ENCODE peak calls at places on chromosomes 3 and 15, in four cellular contexts. S is HEK293T, M is K562, T is HepG2. F is an unnamed sample.

GRCh38 chr15:58805095-58805494 is 34.0 kb downstream of the MINDY2 start:
- DNase-seq in S (no peak), M (no peak), T (no peak), F (no peak)

GRCh38 chr15:48336940-48337339 is 5.7 kb downstream of the DUT start:
- DNase-seq in S (no peak), M (peak), T (peak), F (peak)

GRCh38 chr3:51953445-51953844 is 1.7 kb upstream of the GPR62 start:
- DNase-seq in S (no peak), M (no peak), T (no peak), F (no peak)

GRCh38 chr15:99495430-99496301 is 70.1 kb upstream of the MEF2A start:
- DNase-seq in S (no peak), M (no peak), T (peak), F (no peak)

GRCh38 chr3:187015903-187016638 is 85.7 kb downstream of the ST6GAL1 start:
- DNase-seq in S (no peak), M (no peak), T (no peak), F (no peak)

GRCh38 chr15:72203507-72203837 is 5.9 kb upstream of the GRAMD2A start:
- DNase-seq in S (no peak), M (no peak), T (no peak), F (no peak)

GRCh38 chr3:129291487-129291886 is 12.8 kb downstream of the HMCES start:
- DNase-seq in S (no peak), M (no peak), T (no peak), F (no peak)

GRCh38 chr3:87488725-87489124 is 212.3 kb upstream of the POU1F1 start:
- DNase-seq in S (no peak), M (no peak), T (no peak), F (no peak)

GRCh38 chr3:47664519-47664918 is 85.9 kb upstream of the CSPG5 start:
- DNase-seq in S (peak), M (peak), T (peak), F (no peak)

GRCh38 chr3:7271631-7272030 is 410.7 kb downstream of the GRM7 start:
- DNase-seq in S (no peak), M (no peak), T (no peak), F (no peak)

GRCh38 chr3:8589880-8590556 is 54.6 kb downstream of the SSUH2 start:
- DNase-seq in S (no peak), M (no peak), T (no peak), F (no peak)

GRCh38 chr3:185470323-185470722 is 28.5 kb downstream of the TMEM41A start:
- DNase-seq in S (no peak), M (peak), T (no peak), F (peak)

GRCh38 chr15:67067161-67067853 is 1.9 kb downstream of the SMAD3 start:
- DNase-seq in S (no peak), M (no peak), T (no peak), F (peak)

GRCh38 chr15:44015555-44015954 is 179.5 kb downstream of the FRMD5 start:
- DNase-seq in S (no peak), M (no peak), T (peak), F (no peak)

GRCh38 chr15:73932381-73933191 is 6.3 kb downstream of the LOXL1 start:
- DNase-seq in S (no peak), M (peak), T (no peak), F (no peak)

GRCh38 chr3:123042413-123042812 is 14.8 kb upstream of the SEMA5B start:
- DNase-seq in S (no peak), M (no peak), T (no peak), F (no peak)

GRCh38 chr15:65393091-65393490 is 15.3 kb upstream of the IGDCC3 start:
- DNase-seq in S (no peak), M (peak), T (no peak), F (no peak)

GRCh38 chr3:54960736-54961135 is 32.9 kb upstream of the LRTM1 start:
- DNase-seq in S (no peak), M (no peak), T (no peak), F (no peak)

GRCh38 chr3:127030328-127031045 is 47.6 kb downstream of the PLXNA1 start:
- DNase-seq in S (no peak), M (no peak), T (no peak), F (no peak)

GRCh38 chr3:17941134-17941533 is 198.7 kb upstream of the TBC1D5 start:
- DNase-seq in S (no peak), M (no peak), T (no peak), F (no peak)

GRCh38 chr3:99620077-99620476 is 18.3 kb upstream of the COL8A1 start:
- DNase-seq in S (no peak), M (no peak), T (no peak), F (no peak)

GRCh38 chr15:41936649-41937567 is 35.4 kb downstream of the EHD4 start:
- DNase-seq in S (no peak), M (no peak), T (no peak), F (no peak)

GRCh38 chr3:141877911-141878310 is 1.5 kb downstream of the ATP1B3 start:
- DNase-seq in S (no peak), M (peak), T (no peak), F (no peak)

GRCh38 chr3:195131149-195131548 is 139.8 kb downstream of the XXYLT1 start:
- DNase-seq in S (no peak), M (no peak), T (no peak), F (no peak)

GRCh38 chr15:91165850-91166249 is 65.8 kb downstream of the SV2B start:
- DNase-seq in S (no peak), M (no peak), T (no peak), F (no peak)

GRCh38 chr3:81799403-81799802 is 38.0 kb upstream of the GBE1 start:
- DNase-seq in S (no peak), M (no peak), T (no peak), F (no peak)

GRCh38 chr15:68797589-68798377 is 22.9 kb downstream of the ANP32A start:
- DNase-seq in S (no peak), M (peak), T (no peak), F (no peak)

GRCh38 chr3:69326821-69327433 is 59.0 kb downstream of the FRMD4B start:
- DNase-seq in S (no peak), M (no peak), T (no peak), F (no peak)

GRCh38 chr15:85401108-85401765 is 20.8 kb downstream of the AKAP13 start:
- DNase-seq in S (no peak), M (no peak), T (no peak), F (no peak)

GRCh38 chr15:62941719-62942118 is 100.8 kb upstream of the TPM1 start:
- DNase-seq in S (no peak), M (no peak), T (no peak), F (no peak)

GRCh38 chr3:111338059-111338698 is 203.8 kb upstream of the CD96 start:
- DNase-seq in S (peak), M (peak), T (peak), F (peak)

GRCh38 chr3:77411990-77412389 is 372.1 kb downstream of the ROBO2 start:
- DNase-seq in S (no peak), M (no peak), T (no peak), F (no peak)

GRCh38 chr3:67495751-67496150 is 158.7 kb downstream of the SUCLG2 start:
- DNase-seq in S (no peak), M (no peak), T (no peak), F (no peak)
- TF ChIP-seq ELF4 in S (no peak), M (no peak), T (no peak), F (no peak)

DNA sequence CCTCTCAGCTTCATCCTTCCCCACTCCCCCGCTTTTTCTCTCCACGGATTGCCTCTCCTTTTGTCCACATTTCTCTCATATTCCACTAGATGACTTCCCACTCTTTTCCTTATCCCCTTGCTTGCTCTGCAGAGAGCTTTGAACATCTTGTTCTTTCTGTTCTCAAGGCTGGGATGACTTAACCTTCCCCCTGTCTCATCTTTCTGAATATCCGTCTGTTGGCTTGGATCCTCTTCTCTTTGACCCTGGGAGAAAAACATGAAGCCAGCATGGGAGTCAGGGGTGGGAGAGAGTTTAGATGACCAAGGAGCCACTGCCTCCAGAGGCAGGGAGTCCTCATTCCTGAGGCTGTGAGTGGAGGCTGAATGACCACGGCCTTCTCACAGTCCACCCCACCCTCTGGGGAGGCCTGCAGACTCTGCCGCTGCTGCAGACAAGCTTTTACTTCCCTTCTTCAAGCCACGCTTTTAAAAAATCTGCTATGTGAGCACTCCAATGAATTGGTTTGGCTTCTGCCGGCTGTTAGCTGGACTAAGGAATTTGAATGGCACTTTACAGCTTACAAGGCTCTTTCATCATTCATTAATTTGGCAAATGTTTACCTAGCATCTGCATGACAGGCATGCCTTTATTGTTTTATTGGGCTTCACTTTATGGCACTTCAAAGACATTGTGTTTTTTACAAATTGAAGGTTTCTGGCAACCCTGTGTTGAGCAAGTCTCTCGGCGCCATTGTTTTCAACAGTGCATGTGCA is 111.6 kb upstream of the SLC6A6 start:
- DNase-seq in S (no peak), M (no peak), T (no peak), F (no peak)
- TF ChIP-seq ELF4 in S (no peak), M (no peak), T (no peak), F (no peak)

DNA sequence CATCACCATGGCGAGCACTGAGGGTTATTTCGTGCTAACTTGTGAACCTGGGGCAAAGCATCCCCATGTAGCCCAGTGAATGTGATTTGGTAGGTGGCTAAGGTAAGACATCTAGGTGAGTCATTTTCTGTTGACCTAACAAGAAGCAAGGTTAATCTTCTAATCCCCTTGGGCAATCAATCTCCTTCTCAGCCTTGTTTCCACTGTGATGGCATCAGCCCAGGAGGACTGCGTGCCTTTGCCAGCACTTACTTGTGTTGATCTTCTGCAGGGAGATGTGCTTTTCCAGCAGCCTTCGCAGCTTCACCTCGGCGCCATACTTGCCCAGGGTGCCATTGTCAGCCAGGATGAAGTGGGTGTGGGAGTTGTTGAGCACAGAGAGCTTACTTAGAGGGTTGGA is 35.7 kb downstream of the TRPM1 start:
- DNase-seq in S (no peak), M (no peak), T (no peak), F (no peak)
- TF ChIP-seq ELF4 in S (no peak), M (no peak), T (no peak), F (no peak)

GRCh38 chr3:150091626-150092025 is 120.9 kb upstream of the PFN2 start:
- DNase-seq in S (no peak), M (no peak), T (no peak), F (no peak)
- TF ChIP-seq ELF4 in S (no peak), M (no peak), T (no peak), F (no peak)

GRCh38 chr3:52978109-52978754 is 67.6 kb downstream of the SFMBT1 start:
- DNase-seq in S (no peak), M (no peak), T (no peak), F (no peak)

GRCh38 chr3:52979190-52979983 is 66.5 kb downstream of the SFMBT1 start:
- DNase-seq in S (no peak), M (no peak), T (no peak), F (no peak)

GRCh38 chr3:52971895-52972294 is 74.0 kb downstream of the SFMBT1 start:
- DNase-seq in S (no peak), M (no peak), T (no peak), F (no peak)

GRCh38 chr3:52973806-52974205 is 72.1 kb downstream of the SFMBT1 start:
- DNase-seq in S (no peak), M (no peak), T (no peak), F (no peak)
- TF ChIP-seq ELF4 in S (no peak), M (no peak), T (no peak), F (no peak)

DNA sequence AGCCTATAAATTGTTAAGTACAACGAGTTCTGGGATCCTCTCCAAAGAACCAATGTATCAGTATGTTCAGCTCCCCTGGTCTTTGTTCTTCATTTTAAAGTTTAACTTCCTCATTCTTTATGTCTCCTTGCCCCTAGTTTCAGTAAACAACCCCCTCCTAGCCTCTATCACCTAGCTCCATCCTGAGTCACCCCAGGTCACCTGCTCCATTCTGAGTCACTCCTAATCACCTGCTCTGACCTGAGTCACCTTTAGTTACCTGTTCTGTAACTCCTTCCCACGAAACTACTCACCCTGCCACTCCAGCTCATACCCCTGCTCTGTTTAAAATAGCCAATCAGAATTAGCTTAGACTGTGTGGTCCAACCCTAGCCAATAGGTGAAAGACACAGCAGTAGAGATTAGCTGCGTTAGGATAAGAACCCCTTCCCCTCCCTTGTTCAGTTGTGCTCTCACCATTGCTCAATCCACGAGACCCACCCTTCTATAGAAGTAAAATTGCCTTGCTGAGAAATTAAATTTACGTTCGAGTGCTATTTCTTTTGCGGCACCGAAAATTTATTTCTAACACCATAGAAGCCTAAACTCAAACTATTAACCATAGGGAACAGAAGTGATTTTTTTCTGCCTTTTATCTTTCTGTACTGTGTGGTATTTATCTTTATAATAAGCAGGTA is 245.0 kb upstream of the ADAMTS9 start:
- DNase-seq in S (no peak), M (no peak), T (no peak), F (no peak)
- TF ChIP-seq ELF4 in S (no peak), M (no peak), T (no peak), F (no peak)

GRCh38 chr3:105387122-105387751 is 20.5 kb downstream of the ALCAM start:
- DNase-seq in S (no peak), M (no peak), T (peak), F (no peak)

GRCh38 chr3:105388199-105388598 is 21.5 kb downstream of the ALCAM start:
- DNase-seq in S (no peak), M (no peak), T (no peak), F (no peak)

GRCh38 chr3:105385179-105385578 is 18.5 kb downstream of the ALCAM start:
- DNase-seq in S (no peak), M (no peak), T (no peak), F (no peak)

DNA sequence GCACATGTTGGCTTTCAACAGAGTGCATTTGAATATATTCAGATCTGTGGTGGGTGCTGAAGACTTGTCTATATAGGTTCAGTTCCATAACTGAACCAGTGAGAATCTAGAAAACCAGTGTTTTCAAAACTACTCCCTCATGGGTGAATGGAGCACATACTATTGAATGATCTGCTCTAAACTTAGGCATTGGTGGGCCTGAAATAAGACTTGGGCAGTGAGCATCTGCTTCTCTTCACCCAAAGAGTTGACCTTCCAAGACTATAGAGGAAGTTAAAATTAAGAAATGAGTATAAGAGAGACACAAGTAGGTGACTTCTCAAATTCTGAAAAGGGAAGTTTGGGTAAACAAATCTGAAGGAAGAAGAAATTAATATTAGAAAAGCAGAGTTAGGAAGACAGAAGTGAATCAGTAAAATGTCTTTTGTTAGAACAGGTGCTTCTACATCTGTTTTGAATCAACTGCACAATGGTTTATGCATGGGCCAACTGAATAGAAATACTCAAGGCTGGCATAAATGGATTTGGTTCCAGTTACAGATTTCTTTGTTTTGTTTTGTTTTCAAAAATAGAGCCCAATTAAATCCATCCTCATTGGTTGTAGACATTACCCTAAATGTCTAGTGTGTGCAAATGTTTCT is 19.3 kb downstream of the ALCAM start:
- DNase-seq in S (no peak), M (no peak), T (no peak), F (no peak)
- TF ChIP-seq ELF4 in S (no peak), M (no peak), T (no peak), F (no peak)

DNA sequence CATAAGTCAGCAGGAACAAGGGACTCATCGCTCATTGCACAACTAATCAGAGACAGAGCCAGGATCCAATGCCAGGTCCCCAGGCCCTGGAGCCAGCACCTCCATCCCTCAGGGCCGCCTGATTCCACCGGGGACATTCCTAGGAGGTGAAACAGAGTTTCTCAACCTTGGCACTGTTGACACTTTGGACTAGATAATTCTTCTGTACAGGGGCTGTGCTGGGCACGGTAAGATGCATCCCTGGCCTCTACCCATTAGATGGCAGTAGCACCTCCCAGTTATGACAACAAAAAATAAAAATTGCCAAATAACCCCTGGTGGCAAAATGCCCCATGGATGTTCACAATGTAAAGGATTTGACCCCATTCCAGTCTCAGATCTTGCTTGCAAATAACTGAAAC is 127.7 kb downstream of the MTHFS start:
- DNase-seq in S (no peak), M (no peak), T (peak), F (no peak)
- TF ChIP-seq ELF4 in S (no peak), M (no peak), T (no peak), F (no peak)

GRCh38 chr3:40505599-40506462 is at the start of gene ZNF620:
- DNase-seq in S (peak), M (peak), T (peak), F (peak)

GRCh38 chr3:40499952-40500351 is 5.9 kb upstream of the ZNF620 start:
- DNase-seq in S (no peak), M (no peak), T (no peak), F (no peak)

DNA sequence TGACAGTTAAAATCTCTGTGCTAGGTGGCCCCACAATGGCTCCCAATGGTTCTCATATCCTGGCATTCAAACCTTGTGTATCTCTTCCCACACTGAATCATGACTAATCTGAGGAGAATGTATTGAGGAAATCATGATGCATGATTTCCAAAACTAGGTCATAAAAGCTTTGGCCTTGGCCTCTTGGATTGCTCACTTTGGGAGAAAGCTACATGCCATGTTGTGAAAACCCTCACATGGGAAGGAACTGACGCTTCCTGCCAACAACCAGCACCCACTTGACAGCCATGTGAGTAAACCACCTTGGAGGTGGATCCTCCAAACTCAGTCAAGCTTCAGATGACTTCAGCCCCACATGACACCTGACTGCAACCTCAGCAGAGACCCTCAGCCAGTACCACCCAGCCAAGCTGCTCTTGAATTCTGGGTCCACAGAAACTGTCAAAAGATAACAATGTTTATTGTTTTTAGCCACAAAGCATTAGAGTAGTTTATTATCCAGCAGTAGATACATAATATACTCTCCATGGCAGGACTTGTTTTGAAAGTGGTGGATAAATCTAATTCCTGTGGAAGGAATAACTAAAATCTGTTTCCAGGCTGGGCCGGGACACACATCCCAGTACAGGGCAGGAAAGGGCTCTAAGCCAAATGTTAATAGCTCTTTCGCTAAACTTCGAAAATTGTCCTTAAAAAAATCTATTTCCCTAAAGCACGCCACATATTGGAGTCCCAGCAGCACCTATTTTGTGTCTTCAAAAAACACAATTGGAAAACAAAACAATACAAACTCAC is 1.0 kb upstream of the ZNF620 start:
- DNase-seq in S (no peak), M (no peak), T (peak), F (no peak)
- TF ChIP-seq ELF4 in S (no peak), M (no peak), T (no peak), F (no peak)